ENCODE peak calls at places on chromosomes 16 and 17, in seven cellular contexts. K, J, I, C, G, W and R are unnamed samples.

GRCh38 chr17:77613181-77613580 is 345.3 kb upstream of the TNRC6C start:
- DNase-seq in K (no peak), J (no peak), I (peak), C (peak), G (no peak), W (no peak), R (no peak)

GRCh38 chr17:29612404-29613370 is 10.0 kb downstream of the CORO6 start:
- DNase-seq in K (no peak), J (no peak), I (peak), C (no peak), G (no peak), W (no peak), R (no peak)

GRCh38 chr17:74851612-74852236 is 8.0 kb downstream of the GRIN2C start:
- DNase-seq in K (no peak), J (no peak), I (no peak), C (no peak), G (no peak), W (no peak), R (peak)

GRCh38 chr16:51524070-51524469 is 373.0 kb upstream of the SALL1 start:
- DNase-seq in K (no peak), J (no peak), I (no peak), C (no peak), G (no peak), W (no peak), R (no peak)

GRCh38 chr16:70421473-70422311 is 17.2 kb downstream of the ST3GAL2 start:
- DNase-seq in K (no peak), J (no peak), I (no peak), C (no peak), G (no peak), W (no peak), R (no peak)

GRCh38 chr17:17186551-17187505 is 19.3 kb downstream of the PLD6 start:
- DNase-seq in K (no peak), J (no peak), I (no peak), C (peak), G (no peak), W (no peak), R (no peak)

GRCh38 chr16:11224096-11224893 is 31.7 kb downstream of the SOCS1 start:
- DNase-seq in K (peak), J (no peak), I (peak), C (peak), G (no peak), W (no peak), R (no peak)

GRCh38 chr17:29674270-29674669 is 51.6 kb upstream of the CORO6 start:
- DNase-seq in K (no peak), J (no peak), I (no peak), C (no peak), G (no peak), W (no peak), R (no peak)

GRCh38 chr17:49836111-49837030 is 11.5 kb downstream of the TAC4 start:
- DNase-seq in K (peak), J (no peak), I (no peak), C (no peak), G (peak), W (no peak), R (no peak)

GRCh38 chr16:2842340-2843000 is 12.4 kb downstream of the ZG16B start:
- DNase-seq in K (no peak), J (peak), I (peak), C (peak), G (no peak), W (peak), R (no peak)

GRCh38 chr17:21228111-21228510 is 14.2 kb upstream of the TMEM11 start:
- DNase-seq in K (no peak), J (no peak), I (no peak), C (no peak), G (no peak), W (no peak), R (no peak)

GRCh38 chr16:19114359-19115147 is 789 bp downstream of the ITPRIPL2 start:
- DNase-seq in K (no peak), J (no peak), I (peak), C (peak), G (no peak), W (no peak), R (no peak)

GRCh38 chr16:4734730-4735575 is 616 bp downstream of the DNAAF8 start:
- DNase-seq in K (peak), J (peak), I (peak), C (peak), G (peak), W (peak), R (peak)

GRCh38 chr16:17348042-17348783 is 122.5 kb downstream of the XYLT1 start:
- DNase-seq in K (no peak), J (no peak), I (no peak), C (no peak), G (no peak), W (no peak), R (no peak)

GRCh38 chr17:74646231-74646630 is 22.7 kb upstream of the CD300E start:
- DNase-seq in K (no peak), J (no peak), I (no peak), C (peak), G (peak), W (no peak), R (no peak)

GRCh38 chr17:34499576-34499975 is 79.8 kb upstream of the TMEM132E start:
- DNase-seq in K (no peak), J (no peak), I (no peak), C (peak), G (no peak), W (no peak), R (no peak)

GRCh38 chr16:57258910-57259475 is 13.9 kb downstream of the ARL2BP start:
- DNase-seq in K (no peak), J (no peak), I (no peak), C (no peak), G (no peak), W (no peak), R (no peak)

GRCh38 chr16:88783391-88784073 is 1.5 kb downstream of the PIEZO1 start:
- DNase-seq in K (no peak), J (no peak), I (peak), C (no peak), G (no peak), W (no peak), R (no peak)